ENCODE peak calls at places on chromosome 1, in seven cellular contexts. Z, X, I, N, L, M and J are unnamed samples.

GRCh38 chr1:46621930-46622329 is 5.3 kb upstream of the MOB3C start:
- DNase-seq in Z (no peak), X (no peak), I (no peak), N (no peak), L (no peak), M (no peak), J (no peak)

GRCh38 chr1:243742814-243743213 is 107.2 kb downstream of the AKT3 start:
- DNase-seq in Z (no peak), X (peak; percentile 96), I (no peak), N (peak; percentile 80), L (no peak), M (no peak), J (no peak)

GRCh38 chr1:203036537-203036936 is 10.2 kb downstream of the PPFIA4 start:
- DNase-seq in Z (no peak), X (no peak), I (no peak), N (no peak), L (no peak), M (no peak), J (no peak)

GRCh38 chr1:37433171-37433570 is 41.2 kb upstream of the ZC3H12A start:
- DNase-seq in Z (no peak), X (no peak), I (no peak), N (no peak), L (no peak), M (no peak), J (no peak)

GRCh38 chr1:206716519-206717236 is 32.0 kb downstream of the MAPKAPK2 start:
- DNase-seq in Z (no peak), X (peak; percentile 53), I (no peak), N (no peak), L (no peak), M (no peak), J (no peak)

GRCh38 chr1:207619833-207620572 is 24.9 kb upstream of the CR1L start:
- DNase-seq in Z (no peak), X (peak; percentile 51), I (peak; percentile 23), N (peak; percentile 58), L (peak; percentile 72), M (no peak), J (peak; percentile 74)

GRCh38 chr1:42740756-42741580 is 932 bp upstream of the CLDN19 start:
- DNase-seq in Z (peak; percentile 84), X (no peak), I (no peak), N (no peak), L (peak; percentile 58), M (no peak), J (no peak)

GRCh38 chr1:185375583-185375982 is 58.5 kb upstream of the IVNS1ABP start:
- DNase-seq in Z (no peak), X (no peak), I (no peak), N (no peak), L (peak; percentile 47), M (no peak), J (no peak)

GRCh38 chr1:85911742-85912141 is 203.5 kb upstream of the ZNHIT6 start:
- DNase-seq in Z (no peak), X (peak; percentile 4), I (no peak), N (peak; percentile 23), L (peak; percentile 16), M (no peak), J (peak; percentile 20)

GRCh38 chr1:55631508-55631907 is 416.3 kb upstream of the USP24 start:
- DNase-seq in Z (no peak), X (peak; percentile 69), I (no peak), N (no peak), L (no peak), M (no peak), J (no peak)

GRCh38 chr1:10880063-10880462 is 83.6 kb upstream of the CASZ1 start:
- DNase-seq in Z (no peak), X (no peak), I (no peak), N (no peak), L (no peak), M (no peak), J (no peak)

GRCh38 chr1:172991674-172992400 is 58.9 kb downstream of the TNFSF18 start:
- DNase-seq in Z (no peak), X (no peak), I (no peak), N (no peak), L (no peak), M (no peak), J (no peak)

GRCh38 chr1:16026723-16027484 is 5.1 kb downstream of the CLCNKA start:
- DNase-seq in Z (peak; percentile 98), X (no peak), I (peak; percentile 87), N (no peak), L (peak; percentile 95), M (peak; percentile 87), J (no peak)

GRCh38 chr1:41739061-41739955 is 179.4 kb downstream of the HIVEP3 start:
- DNase-seq in Z (no peak), X (peak; percentile 87), I (no peak), N (peak; percentile 53), L (no peak), M (no peak), J (peak; percentile 63)

GRCh38 chr1:2258996-2259395 is 30.9 kb downstream of the SKI start:
- DNase-seq in Z (no peak), X (no peak), I (no peak), N (no peak), L (no peak), M (no peak), J (no peak)

GRCh38 chr1:198699167-198700015 is 60.6 kb downstream of the PTPRC start:
- DNase-seq in Z (peak; percentile 77), X (peak; percentile 28), I (peak; percentile 44), N (peak; percentile 48), L (peak; percentile 72), M (no peak), J (peak; percentile 42)

GRCh38 chr1:70358921-70359564 is 4.5 kb upstream of the ANKRD13C start:
- DNase-seq in Z (no peak), X (peak; percentile 46), I (no peak), N (no peak), L (no peak), M (no peak), J (no peak)
- H3K79me1 ChIP-seq in Z (no peaks in the 10 kb centered on the region), X (peaks cover 15% of the 10 kb centered on the region), I (peaks cover 4% of the 10 kb centered on the region), N (peaks cover 8% of the 10 kb centered on the region), L (peaks cover 1% of the 10 kb centered on the region), M (no peaks in the 10 kb centered on the region), J (peaks cover 9% of the 10 kb centered on the region)

DNA sequence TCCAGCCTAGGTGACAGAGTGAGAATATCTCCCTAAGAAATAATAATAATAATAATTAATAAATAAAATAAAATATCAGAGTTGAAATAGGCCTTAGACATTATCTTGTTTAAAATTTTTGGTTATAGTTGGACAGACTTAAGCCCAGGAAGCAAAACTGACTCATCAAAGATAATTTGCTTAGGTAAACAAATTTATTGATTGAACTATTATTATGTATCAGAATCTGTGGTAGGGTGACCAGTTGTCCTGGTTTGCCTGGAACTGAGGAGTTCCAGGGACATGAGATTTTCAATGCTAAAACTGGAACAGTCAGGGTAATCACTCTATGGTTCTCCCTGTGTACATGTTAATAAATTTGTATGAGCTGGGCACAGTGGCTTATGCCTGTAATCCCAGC is 47.8 kb upstream of the RNF11 start:
- DNase-seq in Z (no peak), X (no peak), I (no peak), N (no peak), L (no peak), M (no peak), J (no peak)
- H3K79me1 ChIP-seq in Z (no peaks in the 10 kb centered on the region), X (no peaks in the 10 kb centered on the region), I (no peaks in the 10 kb centered on the region), N (no peaks in the 10 kb centered on the region), L (no peaks in the 10 kb centered on the region), M (no peaks in the 10 kb centered on the region), J (no peaks in the 10 kb centered on the region)

DNA sequence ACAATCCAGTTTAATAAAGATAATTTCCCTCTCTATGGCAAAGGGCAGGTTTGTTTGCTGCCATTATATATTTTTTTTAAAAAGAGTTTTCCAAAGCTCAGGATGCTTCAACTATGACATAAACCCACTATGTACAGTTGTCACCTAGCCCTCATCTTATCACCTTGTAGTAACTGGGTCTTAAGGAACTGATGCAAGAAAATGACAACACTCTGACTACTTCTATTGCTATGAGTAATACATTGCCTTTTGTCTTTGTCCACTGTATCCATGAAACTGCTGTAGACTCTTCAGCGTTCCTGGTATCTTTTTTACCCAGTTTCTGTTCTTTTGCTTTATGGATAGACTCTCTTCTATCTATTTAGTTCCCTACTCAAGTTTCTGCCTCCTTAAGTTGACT is 586.5 kb downstream of the NEGR1 start:
- DNase-seq in Z (no peak), X (peak; percentile 46), I (no peak), N (no peak), L (no peak), M (no peak), J (peak; percentile 25)
- H3K79me1 ChIP-seq in Z (no peaks in the 10 kb centered on the region), X (no peaks in the 10 kb centered on the region), I (no peaks in the 10 kb centered on the region), N (peaks cover 2% of the 10 kb centered on the region), L (no peaks in the 10 kb centered on the region), M (no peaks in the 10 kb centered on the region), J (no peaks in the 10 kb centered on the region)

GRCh38 chr1:74933500-74933899 is 200.5 kb downstream of the TYW3 start:
- DNase-seq in Z (no peak), X (no peak), I (no peak), N (no peak), L (no peak), M (no peak), J (no peak)
- H3K79me1 ChIP-seq in Z (no peaks in the 10 kb centered on the region), X (no peaks in the 10 kb centered on the region), I (no peaks in the 10 kb centered on the region), N (no peaks in the 10 kb centered on the region), L (no peaks in the 10 kb centered on the region), M (no peaks in the 10 kb centered on the region), J (no peaks in the 10 kb centered on the region)